ENCODE peak calls at places on chromosomes 11 and 22, in seven cellular contexts. L is NCI-H1105; G is RPMI8226; M is stomach; R is GM23248; C is stimulated activated CD8-positive, alpha-beta memory T cell treated with anti-CD3 and anti-CD28 coated beads, Interleukin-7, amount 100 ng/mL, for 1 hour; X is fibroblast of the conjunctiva. B is an unnamed sample.

GRCh38 chr11:34063061-34063795 is 11.7 kb downstream of the CAPRIN1 start:
- DNase-seq in G (no peak), L (no peak), M (no peak), R (peak), X (no peak), C (no peak), B (no peak)

GRCh38 chr11:73506038-73506437 is 91.9 kb downstream of the FAM168A start:
- DNase-seq in G (no peak), M (no peak), L (no peak), R (no peak), X (no peak), C (no peak), B (no peak)

GRCh38 chr11:130829801-130830562 is 86.3 kb downstream of the SNX19 start:
- DNase-seq in C (no peak), M (no peak), R (no peak), L (no peak), X (no peak), G (no peak), B (peak)

GRCh38 chr11:78657968-78658839 is 83.5 kb upstream of the NARS2 start:
- DNase-seq in G (no peak), L (no peak), R (no peak), C (no peak), X (no peak), M (no peak), B (no peak)

GRCh38 chr11:99015634-99016454 is 4.9 kb upstream of the CNTN5 start:
- DNase-seq in G (peak), R (peak), M (no peak), L (peak), X (peak), C (no peak), B (peak)

GRCh38 chr22:45329536-45329936 is 19.8 kb downstream of the FAM118A start:
- DNase-seq in M (no peak), L (peak), R (no peak), G (no peak), X (no peak), C (no peak), B (no peak)

GRCh38 chr11:120883404-120884135 is 140.3 kb upstream of the TBCEL start:
- DNase-seq in M (no peak), G (no peak), X (no peak), C (no peak), R (peak), L (no peak), B (peak)

GRCh38 chr22:27419473-27419872 is 382.1 kb downstream of the MN1 start:
- DNase-seq in R (no peak), M (no peak), L (no peak), X (no peak), C (no peak), G (no peak), B (no peak)

GRCh38 chr11:28010001-28010400 is 98.0 kb downstream of the KIF18A start:
- DNase-seq in X (peak), C (no peak), M (no peak), L (no peak), G (no peak), R (peak), B (no peak)

GRCh38 chr22:31361743-31362142 is 15.6 kb upstream of the PATZ1 start:
- DNase-seq in M (no peak), L (no peak), X (no peak), R (no peak), G (no peak), C (no peak), B (no peak)

GRCh38 chr11:30546334-30546733 is 39.8 kb downstream of the MPPED2 start:
- DNase-seq in G (no peak), C (no peak), X (no peak), L (no peak), R (no peak), M (no peak), B (no peak)

GRCh38 chr22:23823331-23823791 is 15.4 kb downstream of the DERL3 start:
- DNase-seq in G (no peak), C (no peak), X (no peak), R (no peak), L (no peak), M (no peak), B (no peak)

GRCh38 chr11:1111545-1112212 is 37.0 kb downstream of the MUC2 start:
- DNase-seq in G (no peak), M (no peak), L (no peak), R (no peak), C (no peak), X (no peak), B (no peak)

GRCh38 chr11:70201876-70202861 is 927 bp upstream of the FADD start:
- DNase-seq in R (peak), M (no peak), C (no peak), L (no peak), X (no peak), G (no peak), B (no peak)

GRCh38 chr11:61141601-61142028 is 19.6 kb downstream of the VPS37C start:
- DNase-seq in M (peak), G (peak), X (no peak), C (no peak), L (peak), R (no peak), B (no peak)

B was measured in astrocyte of the hippocampus.